ENCODE peak calls at places on chromosomes 12 and 14, in four cellular contexts. V is A549, J is cardiac fibroblast, L is fibroblast of the aortic adventitia. G is an unnamed sample.

GRCh38 chr14:32711103-32711680 is 227.5 kb upstream of the NPAS3 start:
- DNase-seq in V (peak), J (peak), L (peak), G (peak)

GRCh38 chr12:14167005-14167628 is 185.7 kb upstream of the GRIN2B start:
- DNase-seq in V (peak), J (peak), L (peak), G (peak)

GRCh38 chr12:121568971-121569808 is 11.6 kb downstream of the KDM2B start:
- DNase-seq in V (no peak), J (peak), L (peak), G (no peak)

GRCh38 chr12:115349711-115350110 is 665.7 kb upstream of the TBX3 start:
- DNase-seq in V (no peak), J (peak), L (no peak), G (peak)

GRCh38 chr12:54419088-54419887 is at the start of gene ITGA5:
- DNase-seq in V (peak), J (peak), L (peak), G (peak)

GRCh38 chr14:59308706-59309105 is 120.2 kb downstream of the DAAM1 start:
- DNase-seq in V (no peak), J (peak), L (peak), G (peak)

GRCh38 chr14:32417956-32418552 is 89.0 kb downstream of the AKAP6 start:
- DNase-seq in V (no peak), J (peak), L (peak), G (peak)

GRCh38 chr12:6336079-6336858 is 5.6 kb downstream of the TNFRSF1A start:
- DNase-seq in V (peak), J (peak), L (peak), G (peak)

GRCh38 chr12:11813422-11813813 is 163.9 kb downstream of the ETV6 start:
- DNase-seq in V (no peak), J (no peak), L (no peak), G (peak)

GRCh38 chr12:50088577-50089335 is 3.6 kb downstream of the SMARCD1 start:
- DNase-seq in V (peak), J (peak), L (peak), G (peak)

GRCh38 chr14:85380891-85381290 is 149.1 kb upstream of the FLRT2 start:
- DNase-seq in V (no peak), J (no peak), L (peak), G (no peak)

GRCh38 chr14:92503756-92504491 is 9.7 kb upstream of the RIN3 start:
- DNase-seq in V (peak), J (peak), L (peak), G (peak)

GRCh38 chr12:14284189-14284722 is 81.2 kb upstream of the ATF7IP start:
- DNase-seq in V (no peak), J (no peak), L (peak), G (peak)

GRCh38 chr12:31368666-31369361 is 42.9 kb upstream of the SINHCAF start:
- DNase-seq in V (no peak), J (peak), L (no peak), G (peak)

GRCh38 chr12:131774576-131774975 is 53.6 kb upstream of the MMP17 start:
- DNase-seq in V (no peak), J (no peak), L (no peak), G (no peak)

GRCh38 chr12:102465762-102466560 is 14.4 kb downstream of the IGF1 start:
- DNase-seq in V (no peak), J (no peak), L (no peak), G (no peak)

GRCh38 chr12:76920182-76921014 is 41.6 kb upstream of the CSRP2 start:
- DNase-seq in V (no peak), J (no peak), L (no peak), G (no peak)

GRCh38 chr14:74621556-74621955 is 9.5 kb upstream of the LTBP2 start:
- DNase-seq in V (no peak), J (no peak), L (no peak), G (peak)

GRCh38 chr14:58315606-58316005 is 17.3 kb downstream of the ARID4A start:
- DNase-seq in V (no peak), J (peak), L (no peak), G (no peak)

GRCh38 chr12:124032265-124032886 is 59.4 kb downstream of the ZNF664 start:
- DNase-seq in V (peak), J (peak), L (peak), G (peak)

GRCh38 chr12:86117711-86118110 is 138.5 kb downstream of the MGAT4C start:
- DNase-seq in V (no peak), J (no peak), L (peak), G (no peak)

GRCh38 chr14:100076630-100077029 is 11.4 kb downstream of the EVL start:
- DNase-seq in V (no peak), J (peak), L (peak), G (no peak)

GRCh38 chr14:100072783-100073346 is 7.6 kb downstream of the EVL start:
- DNase-seq in V (no peak), J (no peak), L (no peak), G (no peak)

GRCh38 chr14:100076133-100076532 is 10.9 kb downstream of the EVL start:
- DNase-seq in V (peak), J (peak), L (peak), G (no peak)

GRCh38 chr14:100077441-100077840 is 12.2 kb downstream of the EVL start:
- DNase-seq in V (no peak), J (no peak), L (no peak), G (no peak)

GRCh38 chr14:100074431-100075100 is 9.3 kb downstream of the EVL start:
- DNase-seq in V (no peak), J (no peak), L (no peak), G (no peak)
- H3K4me3 ChIP-seq in V (no peak), J (no peak), L (no peak), G (no peak)

GRCh38 chr14:68511727-68512047 is 281.2 kb downstream of the ZFP36L1 start:
- DNase-seq in V (no peak), J (no peak), L (no peak), G (no peak)

GRCh38 chr14:68514611-68515194 is 278.2 kb downstream of the ZFP36L1 start:
- DNase-seq in V (no peak), J (no peak), L (no peak), G (no peak)

GRCh38 chr14:68513838-68514610 is 278.8 kb downstream of the ZFP36L1 start:
- DNase-seq in V (no peak), J (no peak), L (no peak), G (no peak)

GRCh38 chr14:68512088-68512487 is 280.8 kb downstream of the ZFP36L1 start:
- DNase-seq in V (no peak), J (no peak), L (peak), G (no peak)

GRCh38 chr14:68513137-68513536 is 279.7 kb downstream of the ZFP36L1 start:
- DNase-seq in V (no peak), J (no peak), L (no peak), G (no peak)
- H3K4me3 ChIP-seq in V (no peak), J (no peak), L (no peak), G (no peak)

GRCh38 chr14:91270619-91271018 is 26.1 kb upstream of the GPR68 start:
- DNase-seq in V (no peak), J (no peak), L (no peak), G (no peak)

GRCh38 chr14:91267965-91268437 is 23.5 kb upstream of the GPR68 start:
- DNase-seq in V (no peak), J (no peak), L (no peak), G (no peak)

GRCh38 chr14:91271639-91272038 is 27.1 kb upstream of the GPR68 start:
- DNase-seq in V (no peak), J (no peak), L (no peak), G (no peak)

GRCh38 chr14:91270188-91270587 is 25.7 kb upstream of the GPR68 start:
- DNase-seq in V (no peak), J (no peak), L (no peak), G (no peak)

GRCh38 chr14:91269076-91269991 is 24.8 kb upstream of the GPR68 start:
- DNase-seq in V (no peak), J (no peak), L (peak), G (peak)
- H3K4me3 ChIP-seq in V (no peak), J (no peak), L (no peak), G (no peak)

GRCh38 chr12:110733089-110733715 is 9.5 kb downstream of the PPP1CC start:
- DNase-seq in V (no peak), J (peak), L (peak), G (peak)

GRCh38 chr12:110733857-110734373 is 8.8 kb downstream of the PPP1CC start:
- DNase-seq in V (no peak), J (no peak), L (no peak), G (no peak)

GRCh38 chr12:110728628-110729027 is 14.1 kb downstream of the PPP1CC start:
- DNase-seq in V (no peak), J (no peak), L (no peak), G (no peak)

GRCh38 chr12:110731479-110731878 is 11.2 kb downstream of the PPP1CC start:
- DNase-seq in V (no peak), J (no peak), L (no peak), G (no peak)

DNA sequence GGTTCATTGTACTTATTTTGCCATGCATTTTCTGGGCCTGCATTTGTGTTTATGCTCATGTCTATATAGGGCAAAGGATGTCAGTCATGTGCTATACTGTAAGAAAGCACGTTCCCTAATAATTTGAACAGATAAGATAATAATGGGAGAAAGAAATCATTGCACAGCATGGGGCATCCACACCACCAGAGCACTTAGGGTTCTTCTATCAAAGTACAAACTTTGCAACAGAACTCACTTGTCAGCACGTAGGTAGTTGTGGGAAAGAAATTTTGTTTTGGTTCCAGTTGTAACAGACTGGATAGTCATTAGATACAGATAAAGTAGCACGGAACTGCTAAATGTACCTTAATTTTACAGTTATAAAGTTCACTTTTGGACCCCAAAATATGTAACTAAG is 10.1 kb downstream of the PPP1CC start:
- DNase-seq in V (no peak), J (no peak), L (no peak), G (no peak)
- H3K4me3 ChIP-seq in V (no peak), J (no peak), L (no peak), G (no peak)

DNA sequence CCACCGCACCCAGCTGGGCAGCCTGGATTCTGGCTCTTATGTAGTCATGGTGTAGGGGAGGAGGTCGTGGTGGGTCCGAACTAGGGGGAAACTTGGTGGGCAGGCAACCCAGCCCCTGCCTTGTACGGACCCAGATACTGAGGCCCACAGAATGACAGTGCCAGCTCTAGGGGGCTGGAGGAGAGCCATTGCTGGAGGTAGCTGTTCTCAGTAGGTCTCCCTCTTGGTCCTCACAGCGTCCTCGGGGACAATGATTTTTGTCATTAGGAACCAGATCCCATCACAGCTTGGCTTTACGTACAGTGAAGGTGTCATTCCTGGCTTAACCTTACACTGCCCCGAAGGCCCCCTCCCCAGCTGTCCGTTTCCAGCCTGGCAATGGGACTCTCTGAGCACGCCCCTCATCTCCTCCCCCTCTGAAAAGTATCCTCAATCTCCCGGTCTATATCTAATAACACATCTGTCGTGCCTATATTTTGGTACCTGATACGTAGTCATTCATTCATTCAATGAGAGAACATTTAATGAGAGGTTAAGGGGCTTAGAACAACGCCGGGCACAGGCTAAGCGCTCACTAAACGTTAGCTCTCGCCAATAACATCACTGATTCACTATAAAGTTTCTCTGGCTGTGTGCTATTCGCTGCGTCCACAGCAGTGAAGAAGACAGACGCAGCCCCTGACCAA is 619 bp upstream of the DYNC1H1 start:
- DNase-seq in V (no peak), J (no peak), L (no peak), G (no peak)
- H3K4me3 ChIP-seq in V (no peak), J (no peak), L (peak), G (no peak)

GRCh38 chr12:47234576-47235141 is 154.9 kb upstream of the AMIGO2 start:
- DNase-seq in V (no peak), J (no peak), L (no peak), G (no peak)

GRCh38 chr12:47235258-47236040 is 155.7 kb upstream of the AMIGO2 start:
- DNase-seq in V (no peak), J (no peak), L (no peak), G (no peak)

GRCh38 chr12:47228802-47229201 is 149.0 kb upstream of the AMIGO2 start:
- DNase-seq in V (no peak), J (no peak), L (no peak), G (no peak)

GRCh38 chr12:47236109-47236714 is 156.5 kb upstream of the AMIGO2 start:
- DNase-seq in V (no peak), J (peak), L (peak), G (peak)

DNA sequence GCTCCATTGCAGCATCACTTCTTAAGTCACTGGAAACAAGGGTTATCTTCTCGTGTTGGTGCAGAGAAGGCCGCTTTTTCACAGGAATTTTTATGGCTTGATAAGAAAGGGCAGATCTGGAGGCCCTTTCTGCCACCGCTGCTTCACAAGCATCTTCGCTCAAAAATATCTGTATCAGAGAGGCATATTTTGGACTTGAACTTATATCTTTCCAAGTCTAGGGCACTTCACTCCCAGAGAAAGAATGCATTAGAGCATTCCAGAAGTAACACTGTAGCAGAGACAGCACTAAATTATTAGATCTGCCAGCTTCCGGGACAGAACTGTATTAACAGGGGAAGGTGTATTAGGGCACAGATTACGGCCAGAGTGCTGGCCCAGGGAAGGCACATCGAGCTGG is 151.7 kb upstream of the AMIGO2 start:
- DNase-seq in V (no peak), J (no peak), L (no peak), G (no peak)
- H3K4me3 ChIP-seq in V (no peak), J (no peak), L (no peak), G (no peak)

GRCh38 chr14:100246136-100246535 is 7.2 kb downstream of the YY1 start:
- DNase-seq in V (no peak), J (no peak), L (no peak), G (no peak)
- H3K4me3 ChIP-seq in V (peak), J (no peak), L (no peak), G (no peak)

GRCh38 chr14:50229646-50230045 is 1.7 kb downstream of the SOS2 start:
- DNase-seq in V (no peak), J (no peak), L (no peak), G (no peak)
- H3K4me3 ChIP-seq in V (peak), J (peak), L (peak), G (peak)

GRCh38 chr14:24052656-24053547 is 1.1 kb downstream of the CARMIL3 start:
- DNase-seq in V (no peak), J (no peak), L (no peak), G (no peak)
- H3K4me3 ChIP-seq in V (peak), J (peak), L (peak), G (no peak)

DNA sequence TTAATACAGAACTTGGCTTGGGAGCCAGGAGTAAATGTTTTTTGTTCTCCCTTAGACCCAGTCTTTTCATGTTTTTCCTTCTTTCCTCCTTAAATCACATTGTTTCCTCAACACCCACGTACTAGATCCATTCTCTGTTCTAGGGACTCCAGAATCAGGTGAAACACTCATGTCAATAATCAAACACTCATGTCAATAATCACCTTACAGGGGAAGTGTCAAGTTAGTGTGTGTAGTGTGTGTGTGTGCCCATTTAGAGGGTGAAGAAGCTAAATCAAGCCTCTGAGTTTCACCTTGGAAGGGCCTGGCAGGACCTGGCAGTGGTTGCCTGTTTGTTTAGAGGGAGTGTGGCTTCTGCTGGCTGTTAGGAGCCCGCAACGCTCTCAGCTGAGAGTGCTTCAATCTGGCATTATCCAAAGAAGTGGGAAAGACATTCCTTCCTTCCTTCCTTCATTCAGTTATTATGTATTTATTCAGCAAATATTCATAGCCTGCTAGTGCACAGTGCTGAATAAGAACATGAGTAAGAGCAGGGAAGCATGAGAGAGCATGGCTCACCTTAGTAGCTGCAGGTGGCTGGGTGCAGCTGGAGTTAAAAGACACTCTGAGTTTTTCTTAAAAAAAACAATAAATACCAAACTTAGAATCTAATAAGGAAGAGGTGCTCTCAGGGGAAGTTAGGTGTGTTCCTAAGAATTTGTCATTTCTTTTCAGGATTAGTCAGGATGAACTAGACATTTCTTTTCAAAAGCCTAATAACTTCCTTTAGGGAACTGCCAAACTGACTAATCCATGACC is 17.6 kb upstream of the EID3 start:
- DNase-seq in V (no peak), J (no peak), L (peak), G (no peak)
- H3K4me3 ChIP-seq in V (peak), J (no peak), L (peak), G (peak)

G was measured in cardiac muscle cell.